ENCODE peak calls at places on chromosomes 6 and 20, in ten cellular contexts. One of them, this sample, is unnamed.

GRCh38 chr6:117600008-117600743 is 2.1 kb downstream of the GOPC start:
- DNase-seq in T-helper 9 cell: no peak
- DNase-seq in amniotic stem cell: no peak
- DNase-seq in stimulated activated CD4-positive, alpha-beta T cell treated with anti-CD3 and anti-CD28 coated beads, Interleukin-2, amount 100 ng/mL, for 48 hours: no peak
- DNase-seq in Ammon's horn: no peak
- DNase-seq in M059J: peak; percentile 27
- DNase-seq in CD4-positive, alpha-beta memory T cell: no peak
- DNase-seq in GM23338: no peak
- DNase-seq in AML-193: peak; percentile 82
- DNase-seq in anterior cingulate cortex: no peak
- DNase-seq in this sample: no peak

GRCh38 chr20:57881466-57882405 is 171.9 kb upstream of the PMEPA1 start:
- DNase-seq in T-helper 9 cell: no peak
- DNase-seq in amniotic stem cell: no peak
- DNase-seq in stimulated activated CD4-positive, alpha-beta T cell treated with anti-CD3 and anti-CD28 coated beads, Interleukin-2, amount 100 ng/mL, for 48 hours: no peak
- DNase-seq in Ammon's horn: no peak
- DNase-seq in M059J: peak; percentile 60
- DNase-seq in CD4-positive, alpha-beta memory T cell: no peak
- DNase-seq in GM23338: no peak
- DNase-seq in AML-193: no peak
- DNase-seq in anterior cingulate cortex: no peak
- DNase-seq in this sample: no peak

GRCh38 chr6:158674342-158674969 is 24.6 kb downstream of the SYTL3 start:
- DNase-seq in T-helper 9 cell: no peak
- DNase-seq in amniotic stem cell: no peak
- DNase-seq in stimulated activated CD4-positive, alpha-beta T cell treated with anti-CD3 and anti-CD28 coated beads, Interleukin-2, amount 100 ng/mL, for 48 hours: no peak
- DNase-seq in Ammon's horn: no peak
- DNase-seq in M059J: no peak
- DNase-seq in CD4-positive, alpha-beta memory T cell: no peak
- DNase-seq in GM23338: no peak
- DNase-seq in AML-193: no peak
- DNase-seq in anterior cingulate cortex: no peak
- DNase-seq in this sample: no peak

GRCh38 chr6:130470777-130471176 is 105.0 kb downstream of the TMEM200A start:
- DNase-seq in T-helper 9 cell: no peak
- DNase-seq in amniotic stem cell: no peak
- DNase-seq in stimulated activated CD4-positive, alpha-beta T cell treated with anti-CD3 and anti-CD28 coated beads, Interleukin-2, amount 100 ng/mL, for 48 hours: no peak
- DNase-seq in Ammon's horn: no peak
- DNase-seq in M059J: no peak
- DNase-seq in CD4-positive, alpha-beta memory T cell: no peak
- DNase-seq in GM23338: no peak
- DNase-seq in AML-193: no peak
- DNase-seq in anterior cingulate cortex: no peak
- DNase-seq in this sample: no peak

GRCh38 chr20:62195736-62196135 is 12.9 kb downstream of the MTG2 start:
- DNase-seq in T-helper 9 cell: no peak
- DNase-seq in amniotic stem cell: no peak
- DNase-seq in stimulated activated CD4-positive, alpha-beta T cell treated with anti-CD3 and anti-CD28 coated beads, Interleukin-2, amount 100 ng/mL, for 48 hours: no peak
- DNase-seq in Ammon's horn: no peak
- DNase-seq in M059J: no peak
- DNase-seq in CD4-positive, alpha-beta memory T cell: no peak
- DNase-seq in GM23338: no peak
- DNase-seq in AML-193: no peak
- DNase-seq in anterior cingulate cortex: no peak
- DNase-seq in this sample: no peak

GRCh38 chr20:32908334-32909292 is 49.9 kb downstream of the EFCAB8 start:
- DNase-seq in T-helper 9 cell: no peak
- DNase-seq in amniotic stem cell: no peak
- DNase-seq in stimulated activated CD4-positive, alpha-beta T cell treated with anti-CD3 and anti-CD28 coated beads, Interleukin-2, amount 100 ng/mL, for 48 hours: no peak
- DNase-seq in Ammon's horn: no peak
- DNase-seq in M059J: no peak
- DNase-seq in CD4-positive, alpha-beta memory T cell: no peak
- DNase-seq in GM23338: no peak
- DNase-seq in AML-193: no peak
- DNase-seq in anterior cingulate cortex: no peak
- DNase-seq in this sample: no peak

GRCh38 chr6:137820425-137820824 is 46.6 kb upstream of the TNFAIP3 start:
- DNase-seq in T-helper 9 cell: no peak
- DNase-seq in amniotic stem cell: no peak
- DNase-seq in stimulated activated CD4-positive, alpha-beta T cell treated with anti-CD3 and anti-CD28 coated beads, Interleukin-2, amount 100 ng/mL, for 48 hours: no peak
- DNase-seq in Ammon's horn: no peak
- DNase-seq in M059J: no peak
- DNase-seq in CD4-positive, alpha-beta memory T cell: no peak
- DNase-seq in GM23338: no peak
- DNase-seq in AML-193: no peak
- DNase-seq in anterior cingulate cortex: no peak
- DNase-seq in this sample: no peak

GRCh38 chr6:43763133-43763797 is 6.7 kb upstream of the VEGFA start:
- DNase-seq in T-helper 9 cell: no peak
- DNase-seq in amniotic stem cell: no peak
- DNase-seq in stimulated activated CD4-positive, alpha-beta T cell treated with anti-CD3 and anti-CD28 coated beads, Interleukin-2, amount 100 ng/mL, for 48 hours: no peak
- DNase-seq in Ammon's horn: no peak
- DNase-seq in M059J: no peak
- DNase-seq in CD4-positive, alpha-beta memory T cell: no peak
- DNase-seq in GM23338: no peak
- DNase-seq in AML-193: no peak
- DNase-seq in anterior cingulate cortex: no peak
- DNase-seq in this sample: no peak

GRCh38 chr20:10971096-10971495 is 297.3 kb upstream of the JAG1 start:
- DNase-seq in T-helper 9 cell: no peak
- DNase-seq in amniotic stem cell: no peak
- DNase-seq in stimulated activated CD4-positive, alpha-beta T cell treated with anti-CD3 and anti-CD28 coated beads, Interleukin-2, amount 100 ng/mL, for 48 hours: no peak
- DNase-seq in Ammon's horn: no peak
- DNase-seq in M059J: no peak
- DNase-seq in CD4-positive, alpha-beta memory T cell: no peak
- DNase-seq in GM23338: no peak
- DNase-seq in AML-193: no peak
- DNase-seq in anterior cingulate cortex: no peak
- DNase-seq in this sample: no peak

GRCh38 chr6:47854996-47855395 is 73.2 kb downstream of the OPN5 start:
- DNase-seq in T-helper 9 cell: no peak
- DNase-seq in amniotic stem cell: no peak
- DNase-seq in stimulated activated CD4-positive, alpha-beta T cell treated with anti-CD3 and anti-CD28 coated beads, Interleukin-2, amount 100 ng/mL, for 48 hours: no peak
- DNase-seq in Ammon's horn: no peak
- DNase-seq in M059J: no peak
- DNase-seq in CD4-positive, alpha-beta memory T cell: no peak
- DNase-seq in GM23338: no peak
- DNase-seq in AML-193: no peak
- DNase-seq in anterior cingulate cortex: no peak
- DNase-seq in this sample: no peak

GRCh38 chr6:25066593-25066992 is 130.8 kb upstream of the RIPOR2 start:
- DNase-seq in T-helper 9 cell: no peak
- DNase-seq in amniotic stem cell: no peak
- DNase-seq in stimulated activated CD4-positive, alpha-beta T cell treated with anti-CD3 and anti-CD28 coated beads, Interleukin-2, amount 100 ng/mL, for 48 hours: no peak
- DNase-seq in Ammon's horn: no peak
- DNase-seq in M059J: no peak
- DNase-seq in CD4-positive, alpha-beta memory T cell: no peak
- DNase-seq in GM23338: no peak
- DNase-seq in AML-193: no peak
- DNase-seq in anterior cingulate cortex: no peak
- DNase-seq in this sample: no peak

GRCh38 chr6:90938116-90938515 is 351.2 kb upstream of the MAP3K7 start:
- DNase-seq in T-helper 9 cell: no peak
- DNase-seq in amniotic stem cell: no peak
- DNase-seq in stimulated activated CD4-positive, alpha-beta T cell treated with anti-CD3 and anti-CD28 coated beads, Interleukin-2, amount 100 ng/mL, for 48 hours: no peak
- DNase-seq in Ammon's horn: no peak
- DNase-seq in M059J: peak; percentile 52
- DNase-seq in CD4-positive, alpha-beta memory T cell: no peak
- DNase-seq in GM23338: no peak
- DNase-seq in AML-193: no peak
- DNase-seq in anterior cingulate cortex: no peak
- DNase-seq in this sample: no peak

GRCh38 chr6:156767603-156768467 is 9.3 kb upstream of the ARID1B start:
- DNase-seq in T-helper 9 cell: no peak
- DNase-seq in amniotic stem cell: no peak
- DNase-seq in stimulated activated CD4-positive, alpha-beta T cell treated with anti-CD3 and anti-CD28 coated beads, Interleukin-2, amount 100 ng/mL, for 48 hours: no peak
- DNase-seq in Ammon's horn: no peak
- DNase-seq in M059J: peak; percentile 23
- DNase-seq in CD4-positive, alpha-beta memory T cell: no peak
- DNase-seq in GM23338: peak; percentile 46
- DNase-seq in AML-193: peak; percentile 46
- DNase-seq in anterior cingulate cortex: no peak
- DNase-seq in this sample: no peak

GRCh38 chr6:2799936-2800527 is 34.8 kb downstream of the WRNIP1 start:
- DNase-seq in T-helper 9 cell: no peak
- DNase-seq in amniotic stem cell: no peak
- DNase-seq in stimulated activated CD4-positive, alpha-beta T cell treated with anti-CD3 and anti-CD28 coated beads, Interleukin-2, amount 100 ng/mL, for 48 hours: no peak
- DNase-seq in Ammon's horn: no peak
- DNase-seq in M059J: peak; percentile 48
- DNase-seq in CD4-positive, alpha-beta memory T cell: peak; percentile 35
- DNase-seq in GM23338: no peak
- DNase-seq in AML-193: peak; percentile 12
- DNase-seq in anterior cingulate cortex: no peak
- DNase-seq in this sample: no peak

GRCh38 chr6:149168968-149169367 is 148.5 kb upstream of the TAB2 start:
- DNase-seq in T-helper 9 cell: no peak
- DNase-seq in amniotic stem cell: no peak
- DNase-seq in stimulated activated CD4-positive, alpha-beta T cell treated with anti-CD3 and anti-CD28 coated beads, Interleukin-2, amount 100 ng/mL, for 48 hours: no peak
- DNase-seq in Ammon's horn: no peak
- DNase-seq in M059J: peak; percentile 13
- DNase-seq in CD4-positive, alpha-beta memory T cell: no peak
- DNase-seq in GM23338: no peak
- DNase-seq in AML-193: no peak
- DNase-seq in anterior cingulate cortex: no peak
- DNase-seq in this sample: no peak

GRCh38 chr6:101640131-101640530 is 246.6 kb downstream of the GRIK2 start:
- DNase-seq in T-helper 9 cell: no peak
- DNase-seq in amniotic stem cell: no peak
- DNase-seq in stimulated activated CD4-positive, alpha-beta T cell treated with anti-CD3 and anti-CD28 coated beads, Interleukin-2, amount 100 ng/mL, for 48 hours: no peak
- DNase-seq in Ammon's horn: no peak
- DNase-seq in M059J: peak; percentile 4
- DNase-seq in CD4-positive, alpha-beta memory T cell: no peak
- DNase-seq in GM23338: no peak
- DNase-seq in AML-193: no peak
- DNase-seq in anterior cingulate cortex: no peak
- DNase-seq in this sample: no peak

GRCh38 chr20:6709865-6710595 is 57.5 kb upstream of the BMP2 start:
- DNase-seq in T-helper 9 cell: no peak
- DNase-seq in amniotic stem cell: no peak
- DNase-seq in stimulated activated CD4-positive, alpha-beta T cell treated with anti-CD3 and anti-CD28 coated beads, Interleukin-2, amount 100 ng/mL, for 48 hours: no peak
- DNase-seq in Ammon's horn: no peak
- DNase-seq in M059J: peak; percentile 51
- DNase-seq in CD4-positive, alpha-beta memory T cell: no peak
- DNase-seq in GM23338: peak; percentile 10
- DNase-seq in AML-193: no peak
- DNase-seq in anterior cingulate cortex: no peak
- DNase-seq in this sample: no peak

GRCh38 chr6:154219250-154219649 is 137.4 kb downstream of the IPCEF1 start:
- DNase-seq in T-helper 9 cell: no peak
- DNase-seq in amniotic stem cell: no peak
- DNase-seq in stimulated activated CD4-positive, alpha-beta T cell treated with anti-CD3 and anti-CD28 coated beads, Interleukin-2, amount 100 ng/mL, for 48 hours: no peak
- DNase-seq in Ammon's horn: no peak
- DNase-seq in M059J: no peak
- DNase-seq in CD4-positive, alpha-beta memory T cell: no peak
- DNase-seq in GM23338: peak; percentile 20
- DNase-seq in AML-193: no peak
- DNase-seq in anterior cingulate cortex: no peak
- DNase-seq in this sample: peak; percentile 30

GRCh38 chr6:113994934-113995342 is 24.0 kb upstream of the HDAC2 start:
- DNase-seq in T-helper 9 cell: no peak
- DNase-seq in amniotic stem cell: peak; percentile 83
- DNase-seq in stimulated activated CD4-positive, alpha-beta T cell treated with anti-CD3 and anti-CD28 coated beads, Interleukin-2, amount 100 ng/mL, for 48 hours: no peak
- DNase-seq in Ammon's horn: peak; percentile 96
- DNase-seq in M059J: peak; percentile 96
- DNase-seq in CD4-positive, alpha-beta memory T cell: peak; percentile 56
- DNase-seq in GM23338: peak; percentile 81
- DNase-seq in AML-193: peak; percentile 85
- DNase-seq in anterior cingulate cortex: peak; percentile 74
- DNase-seq in this sample: peak; percentile 82

GRCh38 chr6:170056329-170056728 is 234.5 kb downstream of the DLL1 start:
- DNase-seq in T-helper 9 cell: no peak
- DNase-seq in amniotic stem cell: no peak
- DNase-seq in stimulated activated CD4-positive, alpha-beta T cell treated with anti-CD3 and anti-CD28 coated beads, Interleukin-2, amount 100 ng/mL, for 48 hours: no peak
- DNase-seq in Ammon's horn: no peak
- DNase-seq in M059J: no peak
- DNase-seq in CD4-positive, alpha-beta memory T cell: no peak
- DNase-seq in GM23338: no peak
- DNase-seq in AML-193: no peak
- DNase-seq in anterior cingulate cortex: no peak
- DNase-seq in this sample: no peak

GRCh38 chr6:21441386-21441785 is 152.2 kb upstream of the SOX4 start:
- DNase-seq in T-helper 9 cell: no peak
- DNase-seq in amniotic stem cell: no peak
- DNase-seq in stimulated activated CD4-positive, alpha-beta T cell treated with anti-CD3 and anti-CD28 coated beads, Interleukin-2, amount 100 ng/mL, for 48 hours: no peak
- DNase-seq in Ammon's horn: no peak
- DNase-seq in M059J: peak; percentile 37
- DNase-seq in CD4-positive, alpha-beta memory T cell: no peak
- DNase-seq in GM23338: no peak
- DNase-seq in AML-193: peak; percentile 69
- DNase-seq in anterior cingulate cortex: no peak
- DNase-seq in this sample: no peak